ENCODE peak calls at places on chromosomes 4 and X, in five cellular contexts. G, F, N, Z and W are unnamed samples.

GRCh38 chr4:159146454-159146853 is 43.6 kb downstream of the RAPGEF2 start:
- DNase-seq in G (no peak), F (no peak), N (no peak), Z (no peak), W (no peak)

GRCh38 chr4:102311407-102311806 is 33.9 kb downstream of the SLC39A8 start:
- DNase-seq in G (no peak), F (no peak), N (no peak), Z (no peak), W (no peak)

GRCh38 chr4:8233672-8234484 is 34.8 kb downstream of the SH3TC1 start:
- DNase-seq in G (no peak), F (no peak), N (no peak), Z (no peak), W (no peak)

GRCh38 chrX:11597479-11597878 is 68.2 kb downstream of the ARHGAP6 start:
- DNase-seq in G (no peak), F (no peak), N (no peak), Z (no peak), W (peak; percentile 30)

GRCh38 chr4:165359501-165359900 is 19.3 kb upstream of the CPE start:
- DNase-seq in G (no peak), F (no peak), N (no peak), Z (no peak), W (peak; percentile 50)

GRCh38 chr4:112075129-112075753 is 70.0 kb upstream of the FAM241A start:
- DNase-seq in G (peak; percentile 63), F (no peak), N (no peak), Z (peak; percentile 26), W (peak; percentile 80)

GRCh38 chr4:47490550-47490949 is 5.5 kb downstream of the ATP10D start:
- DNase-seq in G (peak; percentile 36), F (no peak), N (no peak), Z (no peak), W (peak; percentile 62)

GRCh38 chrX:8731579-8732395 is at the start of gene ANOS1:
- DNase-seq in G (peak; percentile 41), F (peak; percentile 85), N (no peak), Z (peak; percentile 41), W (peak; percentile 11)

GRCh38 chr4:159867673-159868072 is 764.8 kb downstream of the RAPGEF2 start:
- DNase-seq in G (no peak), F (no peak), N (no peak), Z (no peak), W (no peak)

GRCh38 chrX:47513697-47514085 is 30.7 kb upstream of the ZNF41 start:
- DNase-seq in G (peak; percentile 34), F (no peak), N (no peak), Z (no peak), W (no peak)

GRCh38 chr4:67885727-67886126 is 1.9 kb upstream of the TMPRSS11D start:
- DNase-seq in G (peak; percentile 96), F (no peak), N (no peak), Z (no peak), W (peak; percentile 69)

GRCh38 chr4:185656467-185656890 is 121.2 kb upstream of the PDLIM3 start:
- DNase-seq in G (peak; percentile 25), F (peak; percentile 69), N (no peak), Z (no peak), W (peak; percentile 82)

GRCh38 chrX:70998402-70999027 is 67.6 kb upstream of the SLC7A3 start:
- DNase-seq in G (peak; percentile 40), F (no peak), N (no peak), Z (peak; percentile 8), W (peak; percentile 66)

GRCh38 chrX:4239650-4240540 is 526.4 kb upstream of the PRKX start:
- DNase-seq in G (no peak), F (no peak), N (no peak), Z (no peak), W (no peak)

GRCh38 chr4:129239088-129239487 is 143.1 kb downstream of the C4orf33 start:
- DNase-seq in G (peak; percentile 13), F (peak; percentile 38), N (no peak), Z (no peak), W (peak; percentile 66)

GRCh38 chr4:37645736-37646135 is 40.4 kb downstream of the RELL1 start:
- DNase-seq in G (no peak), F (no peak), N (no peak), Z (no peak), W (no peak)

GRCh38 chr4:178347091-178347490 is 904.9 kb upstream of the AGA start:
- DNase-seq in G (no peak), F (no peak), N (no peak), Z (no peak), W (no peak)

GRCh38 chr4:122796801-122797404 is 29.7 kb upstream of the FGF2 start:
- DNase-seq in G (peak; percentile 39), F (no peak), N (no peak), Z (no peak), W (no peak)

GRCh38 chr4:16818005-16818404 is 80.4 kb downstream of the LDB2 start:
- DNase-seq in G (no peak), F (no peak), N (no peak), Z (no peak), W (no peak)

GRCh38 chr4:185730849-185731608 is 81.0 kb downstream of the SORBS2 start:
- DNase-seq in G (no peak), F (no peak), N (no peak), Z (no peak), W (peak; percentile 81)

GRCh38 chr4:185671041-185671440 is 135.7 kb upstream of the PDLIM3 start:
- DNase-seq in G (no peak), F (no peak), N (no peak), Z (no peak), W (no peak)

GRCh38 chr4:146063143-146063542 is 112.4 kb upstream of the LSM6 start:
- DNase-seq in G (no peak), F (no peak), N (no peak), Z (no peak), W (no peak)

GRCh38 chr4:23290656-23291055 is 597.9 kb downstream of the GBA3 start:
- DNase-seq in G (no peak), F (no peak), N (no peak), Z (no peak), W (no peak)

GRCh38 chr4:1631136-1631535 is 53.0 kb downstream of the FAM53A start:
- DNase-seq in G (no peak), F (no peak), N (no peak), Z (no peak), W (no peak)

GRCh38 chr4:18033111-18034085 is 11.8 kb upstream of the LCORL start:
- DNase-seq in G (no peak), F (no peak), N (no peak), Z (no peak), W (peak; percentile 20)

GRCh38 chr4:6851962-6852361 is 57.7 kb upstream of the TBC1D14 start:
- DNase-seq in G (no peak), F (no peak), N (no peak), Z (no peak), W (no peak)

GRCh38 chr4:151173751-151174325 is 74.4 kb downstream of the RPS3A start:
- DNase-seq in G (no peak), F (peak; percentile 81), N (no peak), Z (no peak), W (peak; percentile 85)